ENCODE peak calls at places on chromosomes 4 and X, in six cellular contexts. A, J, W, F, C and E are unnamed samples.

GRCh38 chr4:83603130-83603529 is 67.2 kb downstream of the GPAT3 start:
- DNase-seq in A (no peak), C (no peak), F (no peak), J (no peak), W (no peak), E (no peak)

GRCh38 chr4:83657336-83657735 is 121.4 kb downstream of the GPAT3 start:
- DNase-seq in C (no peak), A (no peak), F (no peak), J (no peak), W (no peak), E (no peak)

GRCh38 chr4:140135529-140136021 is 18.4 kb downstream of the MAML3 start:
- DNase-seq in C (no peak), F (peak; percentile 62), J (peak; percentile 52), A (no peak), W (no peak), E (no peak)

GRCh38 chr4:123555500-123556273 is 159.1 kb downstream of the SPRY1 start:
- DNase-seq in W (peak; percentile 85), J (peak; percentile 93), F (peak; percentile 88), A (no peak), C (no peak), E (peak; percentile 2)

GRCh38 chr4:152734015-152734698 is 45.4 kb downstream of the TIGD4 start:
- DNase-seq in C (no peak), W (no peak), F (no peak), A (no peak), J (no peak), E (no peak)

GRCh38 chr4:31461425-31461824 is 741.3 kb downstream of the PCDH7 start:
- DNase-seq in A (no peak), F (no peak), J (no peak), W (no peak), C (no peak), E (no peak)

GRCh38 chr4:5451243-5451642 is 257.1 kb downstream of the EVC2 start:
- DNase-seq in C (no peak), F (no peak), A (no peak), J (no peak), W (no peak), E (no peak)

GRCh38 chr4:150682126-150682525 is 100.2 kb downstream of the MAB21L2 start:
- DNase-seq in J (no peak), W (no peak), F (no peak), C (no peak), A (no peak), E (no peak)

GRCh38 chr4:16259531-16260246 is 33.4 kb upstream of the TAPT1 start:
- DNase-seq in F (no peak), A (no peak), J (no peak), C (no peak), W (no peak), E (no peak)

GRCh38 chrX:56000169-56000568 is 232.0 kb upstream of the KLF8 start:
- DNase-seq in C (no peak), J (no peak), W (no peak), F (no peak), A (no peak), E (no peak)

GRCh38 chrX:45264865-45265264 is 64.2 kb upstream of the DIPK2B start:
- DNase-seq in C (no peak), A (no peak), J (no peak), W (no peak), F (no peak), E (no peak)

GRCh38 chr4:15848191-15848842 is 70.2 kb downstream of the CD38 start:
- DNase-seq in C (no peak), W (no peak), A (no peak), F (no peak), J (no peak), E (no peak)

GRCh38 chr4:1727117-1728031 is 6.1 kb downstream of the TACC3 start:
- DNase-seq in W (no peak), C (no peak), A (no peak), J (peak; percentile 86), F (peak; percentile 72), E (no peak)

GRCh38 chr4:102535398-102536082 is 34.4 kb downstream of the NFKB1 start:
- DNase-seq in C (no peak), F (no peak), J (no peak), A (no peak), W (no peak), E (no peak)

GRCh38 chr4:684611-685010 is 4.3 kb downstream of the SLC49A3 start:
- DNase-seq in J (peak; percentile 53), F (no peak), A (no peak), W (no peak), C (no peak), E (no peak)

GRCh38 chr4:141580523-141580922 is 55.9 kb upstream of the IL15 start:
- DNase-seq in F (no peak), J (no peak), W (no peak), C (no peak), A (no peak), E (no peak)

GRCh38 chrX:44305921-44306320 is 37.6 kb downstream of the EFHC2 start:
- DNase-seq in J (no peak), F (no peak), A (no peak), W (no peak), C (no peak), E (no peak)

GRCh38 chr4:185304944-185305690 is 90.6 kb downstream of the LRP2BP start:
- DNase-seq in F (no peak), C (no peak), J (no peak), A (no peak), W (no peak), E (no peak)

GRCh38 chr4:56907009-56907408 is 691 bp upstream of the REST start:
- DNase-seq in W (no peak), C (no peak), J (no peak), F (no peak), A (no peak), E (no peak)

GRCh38 chr4:177051473-177052060 is 258.1 kb upstream of the NEIL3 start:
- DNase-seq in A (no peak), W (no peak), J (no peak), F (no peak), C (no peak), E (no peak)

GRCh38 chr4:39521253-39521908 is 5.9 kb downstream of the UGDH start:
- DNase-seq in C (no peak), W (no peak), F (no peak), A (no peak), J (no peak), E (no peak)

GRCh38 chrX:115333446-115333845 is 43.9 kb downstream of the LUZP4 start:
- DNase-seq in C (no peak), J (no peak), F (no peak), A (no peak), W (no peak), E (no peak)

GRCh38 chrX:41333994-41334865 is at the start of gene DDX3X:
- DNase-seq in F (peak; percentile 97), W (peak; percentile 87), J (peak; percentile 96), C (no peak), A (peak; percentile 71), E (peak; percentile 79)

GRCh38 chr4:153036931-153037330 is 100.8 kb downstream of the FHDC1 start:
- DNase-seq in W (no peak), F (no peak), A (no peak), C (no peak), J (no peak), E (no peak)

GRCh38 chrX:129798888-129799287 is 19.1 kb downstream of the SASH3 start:
- DNase-seq in F (no peak), W (no peak), J (no peak), C (no peak), A (no peak), E (no peak)

DNA sequence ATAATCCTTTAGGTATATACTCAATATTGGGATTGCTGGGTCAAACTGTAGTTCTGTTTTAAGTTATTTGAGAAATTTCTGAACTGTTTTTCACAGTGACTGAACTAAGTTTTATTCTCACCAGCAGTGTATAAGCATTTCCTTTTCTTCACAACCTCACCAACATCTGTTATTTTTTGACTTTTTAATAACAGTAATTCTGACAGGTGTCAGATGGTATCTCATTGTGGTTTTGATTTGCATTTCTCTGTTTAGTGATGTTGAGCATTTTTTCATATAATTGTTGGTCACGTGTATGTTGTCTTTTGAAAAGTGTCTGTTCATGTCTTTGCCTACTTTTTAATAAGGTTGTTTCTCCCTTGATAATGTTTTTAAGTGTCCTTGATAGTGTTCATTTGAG is 112.6 kb downstream of the LINC00632 start:
- DNase-seq in A (no peak), C (no peak), F (no peak), W (no peak), J (no peak), E (no peak)
- H3K4me1 ChIP-seq in A (no peaks in the 10 kb centered on the region), C (no peaks in the 10 kb centered on the region), F (no peaks in the 10 kb centered on the region), W (no peaks in the 10 kb centered on the region), J (no peaks in the 10 kb centered on the region), E (no peaks in the 10 kb centered on the region)

DNA sequence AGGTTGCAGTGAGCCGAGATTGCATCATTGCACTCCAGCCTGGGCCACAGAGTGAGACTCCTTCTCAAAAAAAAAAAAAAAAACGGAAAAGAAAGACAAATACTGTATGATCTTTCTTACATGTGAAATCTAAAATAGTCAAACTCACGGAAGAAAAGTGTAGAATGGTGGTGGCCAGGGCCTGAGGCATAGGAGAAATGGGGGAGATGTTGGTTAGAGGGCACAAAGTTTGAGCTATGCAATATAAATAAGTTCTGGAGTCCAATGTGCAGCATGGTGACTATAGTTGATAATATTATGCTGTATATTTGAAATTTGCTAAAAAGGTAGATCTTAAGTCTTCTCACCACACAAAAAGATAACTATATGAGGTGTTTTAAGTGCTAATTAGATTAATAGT is 1.3 kb upstream of the FGA start:
- DNase-seq in W (no peak), C (no peak), A (no peak), F (no peak), J (no peak), E (no peak)
- H3K4me1 ChIP-seq in W (no peaks in the 10 kb centered on the region), C (no peaks in the 10 kb centered on the region), A (no peaks in the 10 kb centered on the region), F (no peaks in the 10 kb centered on the region), J (no peaks in the 10 kb centered on the region), E (no peaks in the 10 kb centered on the region)

GRCh38 chrX:72125331-72126047 is 6.2 kb downstream of the RTL5 start:
- DNase-seq in C (no peak), W (no peak), J (no peak), A (no peak), F (no peak), E (no peak)

GRCh38 chrX:72122621-72123275 is 9.0 kb downstream of the RTL5 start:
- DNase-seq in J (no peak), C (no peak), F (no peak), A (no peak), W (no peak), E (no peak)

GRCh38 chrX:72123471-72124185 is 8.1 kb downstream of the RTL5 start:
- DNase-seq in F (peak; percentile 63), W (no peak), A (no peak), C (no peak), J (peak; percentile 85), E (no peak)

GRCh38 chrX:72126048-72126415 is 5.7 kb downstream of the RTL5 start:
- DNase-seq in C (no peak), W (no peak), J (no peak), F (no peak), A (no peak), E (no peak)

GRCh38 chrX:72124540-72125201 is 7.0 kb downstream of the RTL5 start:
- DNase-seq in W (no peak), C (no peak), F (no peak), A (no peak), J (no peak), E (no peak)
- H3K4me1 ChIP-seq in W (peaks cover 55% of the 10 kb centered on the region), C (no peaks in the 10 kb centered on the region), F (peaks cover 3% of the 10 kb centered on the region), A (peaks cover 17% of the 10 kb centered on the region), J (no peaks in the 10 kb centered on the region), E (peaks cover 11% of the 10 kb centered on the region)

DNA sequence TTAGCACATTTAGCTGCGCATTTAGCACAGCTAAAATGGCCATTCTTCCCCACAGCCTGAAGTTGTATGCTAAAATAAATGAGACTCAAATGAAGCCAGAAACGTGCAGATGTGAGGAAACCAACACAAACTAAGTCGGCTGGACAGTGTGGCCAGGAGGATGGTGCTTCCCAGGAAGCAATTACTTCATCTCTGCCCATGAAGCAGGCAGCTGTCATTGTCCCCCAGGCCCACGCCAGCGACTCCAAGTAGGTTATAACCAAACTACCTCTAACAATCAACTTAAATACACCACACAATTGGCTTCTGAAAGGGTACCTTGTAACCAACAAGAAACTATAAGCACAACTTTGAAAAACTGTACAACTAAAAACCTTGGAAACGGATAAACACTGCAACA is 39.3 kb downstream of the AFAP1 start:
- DNase-seq in A (no peak), F (no peak), C (no peak), J (no peak), W (no peak), E (no peak)
- H3K4me1 ChIP-seq in A (no peaks in the 10 kb centered on the region), F (no peaks in the 10 kb centered on the region), C (peaks cover 96% of the 10 kb centered on the region), J (peaks cover 8% of the 10 kb centered on the region), W (peaks cover 22% of the 10 kb centered on the region), E (peaks cover 2% of the 10 kb centered on the region)